ENCODE peak calls at places on chromosomes 2 and 18, in five cellular contexts. K is heart right ventricle, Q is epithelial cell of esophagus, A is astrocyte of the spinal cord, N is transverse colon. Y is an unnamed sample.

GRCh38 chr2:42918041-42918440 is 125.7 kb upstream of the HAAO start:
- DNase-seq in K (no peak), Q (no peak), A (no peak), N (no peak), Y (no peak)

GRCh38 chr18:54147439-54147838 is 77.0 kb downstream of the MBD2 start:
- DNase-seq in K (no peak), Q (no peak), A (no peak), N (no peak), Y (no peak)

GRCh38 chr2:98658816-98659486 is 50.6 kb downstream of the UNC50 start:
- DNase-seq in K (no peak), Q (peak), A (no peak), N (no peak), Y (no peak)

GRCh38 chr18:71899707-71900483 is 644.2 kb downstream of the CBLN2 start:
- DNase-seq in K (no peak), Q (no peak), A (no peak), N (no peak), Y (no peak)

GRCh38 chr2:21072477-21073242 is 28.8 kb upstream of the APOB start:
- DNase-seq in K (no peak), Q (no peak), A (no peak), N (no peak), Y (no peak)

GRCh38 chr2:178825183-178825582 is 18.0 kb upstream of the TTN start:
- DNase-seq in K (no peak), Q (peak), A (peak), N (no peak), Y (peak)

GRCh38 chr2:30385327-30385726 is 61.7 kb upstream of the LCLAT1 start:
- DNase-seq in K (no peak), Q (peak), A (peak), N (no peak), Y (peak)

GRCh38 chr2:62333961-62334360 is 138.0 kb downstream of the B3GNT2 start:
- DNase-seq in K (no peak), Q (no peak), A (no peak), N (no peak), Y (no peak)

GRCh38 chr2:240156435-240157146 is 16.1 kb upstream of the OTOS start:
- DNase-seq in K (no peak), Q (no peak), A (no peak), N (no peak), Y (no peak)

GRCh38 chr2:205047273-205047839 is 502.1 kb downstream of the PARD3B start:
- DNase-seq in K (no peak), Q (no peak), A (no peak), N (no peak), Y (no peak)

GRCh38 chr2:143489135-143489534 is 359.9 kb downstream of the ARHGAP15 start:
- DNase-seq in K (no peak), Q (peak), A (peak), N (no peak), Y (peak)

GRCh38 chr2:26462511-26463251 is 15.2 kb downstream of the OTOF start:
- DNase-seq in K (no peak), Q (peak), A (peak), N (peak), Y (peak)

GRCh38 chr2:182242561-182242960 is 184.3 kb downstream of the PDE1A start:
- DNase-seq in K (no peak), Q (no peak), A (no peak), N (no peak), Y (no peak)

GRCh38 chr2:48341556-48342133 is 188.3 kb upstream of the STON1 start:
- DNase-seq in K (no peak), Q (no peak), A (no peak), N (no peak), Y (no peak)

GRCh38 chr2:199100326-199101110 is 357.2 kb downstream of the SATB2 start:
- DNase-seq in K (no peak), Q (no peak), A (peak), N (no peak), Y (peak)

GRCh38 chr2:161991991-161992390 is 82.0 kb downstream of the DPP4 start:
- DNase-seq in K (no peak), Q (no peak), A (no peak), N (no peak), Y (no peak)
- H3K4me3 ChIP-seq in K (no peak), Q (no peak), A (no peak), N (no peak), Y (no peak)

GRCh38 chr2:187580462-187581124 is 26.4 kb upstream of the TFPI start:
- DNase-seq in K (no peak), Q (peak), A (peak), N (no peak), Y (peak)
- TF ChIP-seq CTCF in K (peak), Q (peak), A (peak), N (peak), Y (peak)

GRCh38 chr2:145752091-145752806 is 1232.3 kb upstream of the ZEB2 start:
- DNase-seq in K (peak), Q (peak), A (peak), N (no peak), Y (peak)
- H3K4me3 ChIP-seq in K (peak), Q (no peak), A (no peak), N (no peak), Y (no peak)

DNA sequence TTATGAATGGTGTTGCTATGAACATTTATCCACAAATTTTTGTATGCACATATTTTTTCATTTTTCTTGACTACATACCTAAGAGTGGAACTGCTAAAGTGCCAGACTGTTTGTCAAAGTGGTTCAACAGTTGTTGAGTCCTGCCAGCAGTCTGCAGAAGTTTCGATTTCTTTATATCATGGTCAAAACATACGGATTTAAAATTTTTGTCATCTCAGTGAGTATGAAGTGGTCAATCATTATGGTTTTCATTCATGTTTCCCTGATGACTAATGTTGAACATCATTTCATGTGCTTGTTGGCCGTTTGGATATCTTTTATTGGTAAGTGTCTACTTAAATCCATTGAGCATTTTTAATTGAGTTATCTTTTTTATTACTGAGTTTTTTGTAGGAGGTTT is 39.2 kb downstream of the CCDC138 start:
- DNase-seq in K (no peak), Q (no peak), A (no peak), N (no peak), Y (peak)
- TF ChIP-seq CTCF in K (no peak), Q (no peak), A (no peak), N (no peak), Y (no peak)

Y was measured in fibroblast of mammary gland.